ENCODE peak calls at places on chromosome 19, in nine cellular contexts. C is NCI-H1092; F is mucosa of gallbladder; L is T-helper 1 cell; I is activated CD4-positive, CD25-positive, alpha-beta regulatory T cell treated with anti-CD3 and anti-CD28 coated beads, Interleukin-2, amount 50 U/mL, for 72 hours; D is GM04503; U is substantia nigra; X is omental fat pad; Y is NCI-H2081. J is an unnamed sample.

GRCh38 chr19:58455306-58455705 is 3.9 kb downstream of the ZNF324B start:
- DNase-seq in L (no peak), C (no peak), F (no peak), X (no peak), I (no peak), U (no peak), D (no peak), Y (no peak), J (no peak)

GRCh38 chr19:16308081-16308480 is 16.5 kb upstream of the KLF2 start:
- DNase-seq in L (no peak), C (no peak), U (no peak), I (no peak), Y (no peak), X (no peak), F (no peak), D (no peak), J (no peak)

GRCh38 chr19:17683078-17683477 is 5.1 kb downstream of the UNC13A start:
- DNase-seq in F (no peak), L (no peak), Y (no peak), I (no peak), C (no peak), D (no peak), U (no peak), X (no peak), J (no peak)

GRCh38 chr19:46299004-46299509 is 2.2 kb downstream of the HIF3A start:
- DNase-seq in U (peak), I (no peak), X (peak), F (peak), C (peak), L (no peak), Y (peak), D (peak), J (peak)

GRCh38 chr19:38036707-38037106 is 129.7 kb downstream of the SIPA1L3 start:
- DNase-seq in I (no peak), U (no peak), L (no peak), Y (no peak), F (no peak), X (no peak), C (no peak), D (no peak), J (no peak)

GRCh38 chr19:17091758-17092333 is 16.3 kb downstream of the MYO9B start:
- DNase-seq in D (no peak), F (peak), L (no peak), Y (no peak), C (no peak), I (no peak), X (no peak), U (peak), J (peak)

GRCh38 chr19:35545855-35546381 is 492 bp downstream of the TMEM147 start:
- DNase-seq in F (no peak), I (peak), D (no peak), C (no peak), Y (no peak), U (no peak), X (peak), L (no peak), J (peak)

GRCh38 chr19:1154731-1155351 is 19.2 kb downstream of the SBNO2 start:
- DNase-seq in X (peak), U (no peak), I (no peak), L (no peak), D (peak), F (peak), Y (no peak), C (no peak), J (peak)

GRCh38 chr19:41999071-41999877 is 5.2 kb upstream of the ATP1A3 start:
- DNase-seq in D (no peak), C (no peak), L (no peak), Y (no peak), X (no peak), F (no peak), I (no peak), U (no peak), J (no peak)

GRCh38 chr19:8537099-8537498 is 23.1 kb upstream of the ZNF414 start:
- DNase-seq in D (no peak), Y (no peak), I (no peak), F (no peak), L (no peak), X (no peak), C (no peak), U (no peak), J (no peak)

GRCh38 chr19:2083174-2083854 is 12.8 kb downstream of the MOB3A start:
- DNase-seq in I (peak), Y (no peak), X (no peak), D (no peak), C (no peak), L (peak), F (no peak), U (no peak), J (no peak)

GRCh38 chr19:58395220-58395978 is at the start of gene RNF225:
- DNase-seq in D (no peak), I (no peak), F (no peak), L (no peak), C (no peak), X (no peak), Y (no peak), U (no peak), J (no peak)

GRCh38 chr19:28731577-28731976 is 481.4 kb downstream of the UQCRFS1 start:
- DNase-seq in D (no peak), L (no peak), I (no peak), F (no peak), X (no peak), U (no peak), C (no peak), Y (no peak), J (no peak)

GRCh38 chr19:2150794-2151338 is 500 bp downstream of the AP3D1 start:
- DNase-seq in D (no peak), U (no peak), Y (no peak), I (peak), C (no peak), L (no peak), X (no peak), F (no peak), J (peak)

GRCh38 chr19:55940306-55940705 is 7.3 kb upstream of the NLRP8 start:
- DNase-seq in F (no peak), U (no peak), X (no peak), C (no peak), I (no peak), L (no peak), Y (no peak), D (no peak), J (no peak)

GRCh38 chr19:15432629-15433518 is 14.1 kb upstream of the AKAP8L start:
- DNase-seq in I (peak), U (peak), F (peak), L (peak), Y (peak), C (peak), X (peak), D (peak), J (peak)

GRCh38 chr19:18232540-18233223 is 6.4 kb upstream of the PDE4C start:
- DNase-seq in I (no peak), C (peak), Y (peak), X (no peak), L (no peak), U (no peak), F (no peak), D (no peak), J (no peak)

GRCh38 chr19:49440439-49441209 is 703 bp downstream of the SLC17A7 start:
- DNase-seq in U (no peak), I (no peak), L (no peak), C (no peak), X (no peak), Y (no peak), F (no peak), D (no peak), J (no peak)

GRCh38 chr19:10292789-10293636 is 3.3 kb downstream of the ICAM5 start:
- DNase-seq in X (no peak), D (no peak), F (no peak), I (no peak), U (no peak), Y (no peak), L (no peak), C (no peak), J (no peak)

GRCh38 chr19:40594657-40595077 is 6.5 kb upstream of the LTBP4 start:
- DNase-seq in U (no peak), D (no peak), C (no peak), I (no peak), L (no peak), F (no peak), X (no peak), Y (no peak), J (no peak)

GRCh38 chr19:43446746-43447489 is 18.5 kb downstream of the LYPD3 start:
- DNase-seq in Y (peak), U (peak), F (peak), D (no peak), X (peak), C (peak), I (peak), L (peak), J (peak)

GRCh38 chr19:29366757-29367156 is 153.8 kb upstream of the UQCRFS1 start:
- DNase-seq in X (no peak), C (no peak), D (no peak), U (no peak), L (no peak), Y (no peak), F (no peak), I (no peak), J (no peak)

GRCh38 chr19:18304496-18305312 is 18.2 kb downstream of the LSM4 start:
- DNase-seq in I (peak), Y (no peak), X (no peak), U (peak), D (no peak), F (peak), L (peak), C (no peak), J (peak)

GRCh38 chr19:41748012-41748411 is 7.3 kb upstream of the CEACAM6 start:
- DNase-seq in Y (no peak), I (no peak), U (no peak), C (no peak), X (no peak), L (no peak), F (no peak), D (no peak), J (no peak)

GRCh38 chr19:48646192-48646911 is 365 bp upstream of the CA11 start:
- DNase-seq in L (peak), C (peak), U (peak), F (peak), Y (peak), I (peak), X (peak), D (no peak), J (peak)

GRCh38 chr19:30450101-30450500 is 77.9 kb downstream of the ZNF536 start:
- DNase-seq in Y (no peak), I (no peak), L (no peak), C (no peak), U (no peak), X (no peak), F (peak), D (peak), J (no peak)

GRCh38 chr19:18781047-18781600 is 10.0 kb downstream of the COMP start:
- DNase-seq in L (no peak), F (no peak), X (no peak), U (no peak), I (no peak), D (no peak), Y (no peak), C (no peak), J (no peak)